ENCODE peak calls at places on chromosomes 5 and 9, in four cellular contexts. One of them, this sample, is unnamed.
A peak's percentile ranks its signal among the peaks of the same experiment; 100 is the strongest.

GRCh38 chr5:65299841-65300240 is 181.9 kb downstream of the ADAMTS6 start:
- DNase-seq in IMR-90: peak; percentile 97
- DNase-seq in GM10248: no peak
- DNase-seq in WERI-Rb-1: no peak
- DNase-seq in this sample: no peak

GRCh38 chr9:124716795-124717194 is 54.3 kb downstream of the NR6A1 start:
- DNase-seq in IMR-90: peak; percentile 76
- DNase-seq in WERI-Rb-1: no peak
- DNase-seq in GM10248: no peak
- DNase-seq in this sample: no peak

GRCh38 chr9:99011161-99011709 is 67.5 kb downstream of the COL15A1 start:
- DNase-seq in WERI-Rb-1: no peak
- DNase-seq in GM10248: no peak
- DNase-seq in IMR-90: peak; percentile 48
- DNase-seq in this sample: no peak

GRCh38 chr5:140043508-140043872 is 391 bp upstream of the NRG2 start:
- DNase-seq in IMR-90: no peak
- DNase-seq in WERI-Rb-1: peak; percentile 71
- DNase-seq in GM10248: peak; percentile 47
- DNase-seq in this sample: peak; percentile 20

GRCh38 chr9:127122176-127123151 is at the start of gene ANGPTL2:
- DNase-seq in IMR-90: peak; percentile 95
- DNase-seq in GM10248: peak; percentile 37
- DNase-seq in WERI-Rb-1: peak; percentile 82
- DNase-seq in this sample: peak; percentile 49

GRCh38 chr5:165209101-165209727 is 1703.8 kb downstream of the MAT2B start:
- DNase-seq in WERI-Rb-1: no peak
- DNase-seq in IMR-90: peak; percentile 37
- DNase-seq in GM10248: no peak
- DNase-seq in this sample: no peak

GRCh38 chr9:26770821-26771220 is 121.8 kb downstream of the CAAP1 start:
- DNase-seq in GM10248: no peak
- DNase-seq in IMR-90: no peak
- DNase-seq in WERI-Rb-1: no peak
- DNase-seq in this sample: no peak

GRCh38 chr5:20601678-20602100 is 613.7 kb upstream of the CDH18 start:
- DNase-seq in GM10248: no peak
- DNase-seq in IMR-90: no peak
- DNase-seq in WERI-Rb-1: peak; percentile 93
- DNase-seq in this sample: no peak

GRCh38 chr5:76620166-76620565 is 3.0 kb downstream of the F2RL2 start:
- DNase-seq in WERI-Rb-1: no peak
- DNase-seq in GM10248: no peak
- DNase-seq in IMR-90: no peak
- DNase-seq in this sample: no peak

GRCh38 chr5:125409496-125410351 is 663.3 kb upstream of the ZNF608 start:
- DNase-seq in GM10248: no peak
- DNase-seq in WERI-Rb-1: peak; percentile 81
- DNase-seq in IMR-90: peak; percentile 7
- DNase-seq in this sample: no peak

GRCh38 chr5:141811287-141812155 is 66.7 kb downstream of the PCDH1 start:
- DNase-seq in GM10248: peak; percentile 72
- DNase-seq in WERI-Rb-1: peak; percentile 38
- DNase-seq in IMR-90: no peak
- DNase-seq in this sample: peak; percentile 49

GRCh38 chr9:124741681-124742080 is 29.4 kb downstream of the NR6A1 start:
- DNase-seq in WERI-Rb-1: no peak
- DNase-seq in GM10248: no peak
- DNase-seq in IMR-90: no peak
- DNase-seq in this sample: no peak

GRCh38 chr9:20472646-20473045 is 149.7 kb downstream of the MLLT3 start:
- DNase-seq in GM10248: no peak
- DNase-seq in WERI-Rb-1: no peak
- DNase-seq in IMR-90: peak; percentile 28
- DNase-seq in this sample: no peak

GRCh38 chr5:68047035-68047434 is 168.5 kb upstream of the PIK3R1 start:
- DNase-seq in IMR-90: peak; percentile 54
- DNase-seq in WERI-Rb-1: no peak
- DNase-seq in GM10248: no peak
- DNase-seq in this sample: no peak

GRCh38 chr9:93048706-93049448 is 9.6 kb upstream of the SUSD3 start:
- DNase-seq in IMR-90: no peak
- DNase-seq in GM10248: no peak
- DNase-seq in WERI-Rb-1: no peak
- DNase-seq in this sample: no peak

GRCh38 chr9:133460405-133461175 is 812 bp downstream of the CACFD1 start:
- DNase-seq in GM10248: peak; percentile 69
- DNase-seq in IMR-90: no peak
- DNase-seq in WERI-Rb-1: peak; percentile 70
- DNase-seq in this sample: peak; percentile 66

GRCh38 chr5:80963966-80964481 is 3.9 kb downstream of the RASGRF2 start:
- DNase-seq in GM10248: no peak
- DNase-seq in WERI-Rb-1: no peak
- DNase-seq in IMR-90: peak; percentile 82
- DNase-seq in this sample: no peak

GRCh38 chr9:85302860-85303779 is 438.6 kb downstream of the AGTPBP1 start:
- DNase-seq in WERI-Rb-1: no peak
- DNase-seq in GM10248: no peak
- DNase-seq in IMR-90: no peak
- DNase-seq in this sample: no peak

GRCh38 chr9:2821855-2822254 is 22.0 kb downstream of the PUM3 start:
- DNase-seq in GM10248: no peak
- DNase-seq in WERI-Rb-1: no peak
- DNase-seq in IMR-90: no peak
- DNase-seq in this sample: no peak

GRCh38 chr5:132207783-132208182 is 19.9 kb downstream of the P4HA2 start:
- DNase-seq in WERI-Rb-1: peak; percentile 82
- DNase-seq in IMR-90: no peak
- DNase-seq in GM10248: no peak
- DNase-seq in this sample: no peak

GRCh38 chr9:123679330-123679987 is 250.5 kb downstream of the DENND1A start:
- DNase-seq in GM10248: peak; percentile 82
- DNase-seq in IMR-90: peak; percentile 27
- DNase-seq in WERI-Rb-1: no peak
- DNase-seq in this sample: peak; percentile 52

GRCh38 chr5:132466453-132467291 is 23.9 kb downstream of the IRF1 start:
- DNase-seq in GM10248: peak; percentile 73
- DNase-seq in WERI-Rb-1: no peak
- DNase-seq in IMR-90: peak; percentile 17
- DNase-seq in this sample: peak; percentile 89

GRCh38 chr5:82365744-82366228 is 87.6 kb upstream of the RPS23 start:
- DNase-seq in IMR-90: peak; percentile 80
- DNase-seq in GM10248: no peak
- DNase-seq in WERI-Rb-1: no peak
- DNase-seq in this sample: peak; percentile 74

GRCh38 chr5:56961746-56962145 is 9.8 kb upstream of the MIER3 start:
- DNase-seq in WERI-Rb-1: peak; percentile 30
- DNase-seq in IMR-90: no peak
- DNase-seq in GM10248: no peak
- DNase-seq in this sample: no peak

GRCh38 chr5:74040065-74040551 is 414.1 kb downstream of the ARHGEF28 start:
- DNase-seq in GM10248: no peak
- DNase-seq in WERI-Rb-1: peak; percentile 79
- DNase-seq in IMR-90: peak; percentile 90
- DNase-seq in this sample: no peak

GRCh38 chr5:39024005-39024404 is 50.2 kb downstream of the RICTOR start:
- DNase-seq in GM10248: no peak
- DNase-seq in IMR-90: no peak
- DNase-seq in WERI-Rb-1: peak; percentile 75
- DNase-seq in this sample: peak; percentile 18

GRCh38 chr5:125210241-125210947 is 464.0 kb upstream of the ZNF608 start:
- DNase-seq in IMR-90: peak; percentile 12
- DNase-seq in GM10248: no peak
- DNase-seq in WERI-Rb-1: no peak
- DNase-seq in this sample: no peak

GRCh38 chr5:160108124-160108523 is 11.1 kb downstream of the PWWP2A start:
- DNase-seq in IMR-90: no peak
- DNase-seq in WERI-Rb-1: no peak
- DNase-seq in GM10248: no peak
- DNase-seq in this sample: no peak
- TF ChIP-seq CTCF in IMR-90: no peak
- TF ChIP-seq CTCF in WERI-Rb-1: no peak
- TF ChIP-seq CTCF in GM10248: no peak
- TF ChIP-seq CTCF in this sample: no peak

GRCh38 chr9:95076696-95077052 is 240.8 kb downstream of the FANCC start:
- DNase-seq in GM10248: no peak
- DNase-seq in WERI-Rb-1: no peak
- DNase-seq in IMR-90: no peak
- DNase-seq in this sample: no peak

GRCh38 chr9:95075700-95076099 is 241.8 kb downstream of the FANCC start:
- DNase-seq in IMR-90: no peak
- DNase-seq in GM10248: no peak
- DNase-seq in WERI-Rb-1: no peak
- DNase-seq in this sample: no peak

GRCh38 chr9:95073042-95073607 is 244.4 kb downstream of the FANCC start:
- DNase-seq in GM10248: no peak
- DNase-seq in IMR-90: no peak
- DNase-seq in WERI-Rb-1: peak; percentile 40
- DNase-seq in this sample: no peak

GRCh38 chr9:95073918-95074317 is 243.6 kb downstream of the FANCC start:
- DNase-seq in IMR-90: no peak
- DNase-seq in GM10248: no peak
- DNase-seq in WERI-Rb-1: no peak
- DNase-seq in this sample: no peak

GRCh38 chr9:95074632-95075269 is 242.8 kb downstream of the FANCC start:
- DNase-seq in GM10248: no peak
- DNase-seq in WERI-Rb-1: no peak
- DNase-seq in IMR-90: no peak
- DNase-seq in this sample: no peak
- TF ChIP-seq CTCF in GM10248: no peak
- TF ChIP-seq CTCF in WERI-Rb-1: no peak
- TF ChIP-seq CTCF in IMR-90: no peak
- TF ChIP-seq CTCF in this sample: no peak

GRCh38 chr5:149829954-149830353 is 99.8 kb downstream of the PPARGC1B start:
- DNase-seq in IMR-90: no peak
- DNase-seq in GM10248: peak; percentile 24
- DNase-seq in WERI-Rb-1: no peak
- DNase-seq in this sample: peak; percentile 12
- TF ChIP-seq CTCF in IMR-90: peak; percentile 11
- TF ChIP-seq CTCF in GM10248: no peak
- TF ChIP-seq CTCF in WERI-Rb-1: peak; percentile 29
- TF ChIP-seq CTCF in this sample: peak; percentile 42

DNA sequence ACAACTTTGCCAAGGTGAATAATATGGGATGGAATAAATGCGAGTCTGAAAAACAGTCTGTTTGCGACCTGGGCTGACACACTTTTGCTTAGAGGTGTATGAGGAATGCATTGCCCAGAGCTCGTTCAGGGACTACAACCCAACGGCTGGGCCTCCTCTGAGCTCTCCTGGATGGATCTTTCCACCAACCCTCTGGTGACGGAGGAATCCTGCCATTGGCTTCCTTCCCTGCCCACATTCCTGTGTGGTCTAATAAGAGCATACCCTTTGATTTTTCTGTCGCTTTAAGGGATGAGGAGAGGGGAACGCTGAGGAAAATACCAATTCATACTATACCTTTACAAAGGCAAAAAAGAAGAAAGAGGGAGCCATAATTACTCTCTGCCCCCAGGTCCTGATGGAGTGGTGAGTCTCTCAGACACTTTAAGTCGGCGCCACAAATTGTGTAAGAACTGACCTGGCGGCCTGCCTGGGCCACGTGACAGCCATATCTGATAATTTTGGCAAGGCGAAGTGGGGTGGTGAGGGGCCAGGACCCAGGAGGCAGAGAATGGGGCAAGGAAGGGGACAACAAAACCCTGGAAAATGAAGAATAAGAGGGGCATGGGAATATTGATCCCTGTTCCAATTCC is 265.2 kb upstream of the MSX2 start:
- DNase-seq in WERI-Rb-1: no peak
- DNase-seq in IMR-90: no peak
- DNase-seq in GM10248: no peak
- DNase-seq in this sample: no peak
- TF ChIP-seq CTCF in WERI-Rb-1: no peak
- TF ChIP-seq CTCF in IMR-90: no peak
- TF ChIP-seq CTCF in GM10248: no peak
- TF ChIP-seq CTCF in this sample: no peak

GRCh38 chr5:151126199-151126645 is 31.4 kb downstream of the ANXA6 start:
- DNase-seq in GM10248: peak; percentile 73
- DNase-seq in WERI-Rb-1: peak; percentile 66
- DNase-seq in IMR-90: peak; percentile 51
- DNase-seq in this sample: peak; percentile 79
- TF ChIP-seq CTCF in GM10248: peak; percentile 94
- TF ChIP-seq CTCF in WERI-Rb-1: peak; percentile 87
- TF ChIP-seq CTCF in IMR-90: peak; percentile 63
- TF ChIP-seq CTCF in this sample: peak; percentile 90

GRCh38 chr5:136586196-136586595 is 220.9 kb upstream of the TRPC7 start:
- DNase-seq in WERI-Rb-1: no peak
- DNase-seq in GM10248: no peak
- DNase-seq in IMR-90: no peak
- DNase-seq in this sample: no peak

GRCh38 chr5:136594416-136594815 is 229.1 kb upstream of the TRPC7 start:
- DNase-seq in GM10248: no peak
- DNase-seq in WERI-Rb-1: no peak
- DNase-seq in IMR-90: no peak
- DNase-seq in this sample: no peak

GRCh38 chr5:136590581-136590980 is 225.2 kb upstream of the TRPC7 start:
- DNase-seq in GM10248: no peak
- DNase-seq in WERI-Rb-1: no peak
- DNase-seq in IMR-90: no peak
- DNase-seq in this sample: no peak
- TF ChIP-seq CTCF in GM10248: no peak
- TF ChIP-seq CTCF in WERI-Rb-1: no peak
- TF ChIP-seq CTCF in IMR-90: no peak
- TF ChIP-seq CTCF in this sample: no peak

This sample was measured in activated CD8-positive, alpha-beta T cell treated with anti-CD3 and anti-CD28 coated beads for 36 hours.